ENCODE peak calls at places on chromosomes 3 and 15, in eight cellular contexts. T, K, B, L, F, I, O and M are unnamed samples.

GRCh38 chr3:52140792-52141191 is 13.4 kb downstream of the POC1A start:
- DNase-seq in T (no peak), K (no peak), B (no peak), L (no peak), F (no peak), I (no peak), O (no peak), M (no peak)

GRCh38 chr3:20668411-20668810 is 482.4 kb upstream of the SGO1 start:
- DNase-seq in T (no peak), K (peak; percentile 7), B (no peak), L (no peak), F (no peak), I (peak; percentile 79), O (no peak), M (no peak)

GRCh38 chr3:83039422-83039821 is 1278.0 kb upstream of the GBE1 start:
- DNase-seq in T (no peak), K (no peak), B (no peak), L (no peak), F (no peak), I (peak; percentile 2), O (no peak), M (no peak)

GRCh38 chr3:25043181-25043580 is 384.9 kb upstream of the RARB start:
- DNase-seq in T (no peak), K (no peak), B (no peak), L (no peak), F (no peak), I (no peak), O (no peak), M (no peak)

GRCh38 chr15:68668926-68669600 is 90.3 kb downstream of the CORO2B start:
- DNase-seq in T (no peak), K (no peak), B (peak; percentile 37), L (no peak), F (no peak), I (no peak), O (no peak), M (peak; percentile 64)

GRCh38 chr3:54830658-54831057 is 97.2 kb downstream of the LRTM1 start:
- DNase-seq in T (no peak), K (peak; percentile 34), B (no peak), L (peak; percentile 16), F (no peak), I (peak; percentile 82), O (no peak), M (no peak)

GRCh38 chr3:195079636-195080035 is 191.3 kb downstream of the XXYLT1 start:
- DNase-seq in T (no peak), K (no peak), B (no peak), L (no peak), F (no peak), I (no peak), O (no peak), M (no peak)

GRCh38 chr3:194200422-194201060 is 64.6 kb downstream of the HES1 start:
- DNase-seq in T (no peak), K (no peak), B (no peak), L (no peak), F (no peak), I (no peak), O (no peak), M (no peak)

GRCh38 chr3:140093742-140094141 is 158.8 kb downstream of the CLSTN2 start:
- DNase-seq in T (peak; percentile 71), K (no peak), B (peak; percentile 89), L (peak; percentile 4), F (no peak), I (no peak), O (no peak), M (no peak)

GRCh38 chr3:127417709-127418559 is 130.1 kb upstream of the PRR20G start:
- DNase-seq in T (peak; percentile 11), K (no peak), B (no peak), L (no peak), F (peak; percentile 91), I (no peak), O (no peak), M (peak; percentile 87)

GRCh38 chr3:129836381-129837056 is 57.0 kb downstream of the TMCC1 start:
- DNase-seq in T (no peak), K (no peak), B (no peak), L (no peak), F (no peak), I (peak; percentile 38), O (no peak), M (no peak)

GRCh38 chr3:49899815-49900214 is 3.9 kb downstream of the MST1R start:
- DNase-seq in T (no peak), K (peak; percentile 40), B (no peak), L (no peak), F (no peak), I (peak; percentile 89), O (no peak), M (no peak)

GRCh38 chr15:25671132-25671531 is 192.0 kb downstream of the ATP10A start:
- DNase-seq in T (no peak), K (no peak), B (peak; percentile 76), L (no peak), F (no peak), I (no peak), O (no peak), M (no peak)

GRCh38 chr3:18070231-18070630 is 327.8 kb upstream of the TBC1D5 start:
- DNase-seq in T (no peak), K (no peak), B (no peak), L (no peak), F (no peak), I (no peak), O (no peak), M (no peak)

GRCh38 chr3:44894485-44894884 is 20.1 kb downstream of the TGM4 start:
- DNase-seq in T (no peak), K (no peak), B (no peak), L (no peak), F (no peak), I (peak; percentile 51), O (no peak), M (no peak)

GRCh38 chr3:26807272-26807671 is 184.7 kb downstream of the LRRC3B start:
- DNase-seq in T (no peak), K (no peak), B (no peak), L (no peak), F (no peak), I (no peak), O (no peak), M (no peak)

GRCh38 chr3:109853077-109853732 is 515.9 kb upstream of the DPPA4 start:
- DNase-seq in T (no peak), K (no peak), B (no peak), L (no peak), F (no peak), I (no peak), O (no peak), M (no peak)

GRCh38 chr3:109851854-109852253 is 514.5 kb upstream of the DPPA4 start:
- DNase-seq in T (no peak), K (no peak), B (no peak), L (no peak), F (no peak), I (no peak), O (no peak), M (no peak)

GRCh38 chr3:109852283-109852682 is 514.9 kb upstream of the DPPA4 start:
- DNase-seq in T (no peak), K (no peak), B (no peak), L (no peak), F (no peak), I (no peak), O (no peak), M (no peak)
- TF ChIP-seq POLR2AphosphoS5 in T (no peak), K (no peak), B (no peak), L (no peak), F (no peak), I (no peak), O (no peak), M (no peak)

GRCh38 chr3:186798239-186798638 is 8.0 kb downstream of the RFC4 start:
- DNase-seq in T (no peak), K (no peak), B (no peak), L (no peak), F (no peak), I (no peak), O (no peak), M (no peak)

GRCh38 chr3:186802701-186803100 is 3.6 kb downstream of the RFC4 start:
- DNase-seq in T (no peak), K (no peak), B (no peak), L (no peak), F (no peak), I (no peak), O (no peak), M (no peak)

GRCh38 chr3:186800285-186800684 is 6.0 kb downstream of the RFC4 start:
- DNase-seq in T (no peak), K (no peak), B (no peak), L (no peak), F (no peak), I (no peak), O (no peak), M (no peak)
- H3K27ac ChIP-seq in T (no peak overlapping the region), K (no peak overlapping the region), B (no peak overlapping the region), L (no peak overlapping the region), F (no peak overlapping the region), I (no peak overlapping the region), O (no peak overlapping the region), M (no peak overlapping the region)

GRCh38 chr3:189848636-189849035 is 217.4 kb downstream of the TP63 start:
- DNase-seq in T (no peak), K (no peak), B (no peak), L (no peak), F (no peak), I (no peak), O (no peak), M (no peak)

GRCh38 chr3:189841474-189842205 is 210.5 kb downstream of the TP63 start:
- DNase-seq in T (no peak), K (no peak), B (no peak), L (no peak), F (no peak), I (peak; percentile 12), O (no peak), M (no peak)

GRCh38 chr3:189849262-189849661 is 218.1 kb downstream of the TP63 start:
- DNase-seq in T (no peak), K (no peak), B (no peak), L (no peak), F (no peak), I (no peak), O (no peak), M (no peak)

GRCh38 chr3:189842681-189843602 is 211.8 kb downstream of the TP63 start:
- DNase-seq in T (peak; percentile 32), K (no peak), B (no peak), L (no peak), F (no peak), I (no peak), O (no peak), M (no peak)

GRCh38 chr3:189845069-189845468 is 213.9 kb downstream of the TP63 start:
- DNase-seq in T (no peak), K (no peak), B (no peak), L (no peak), F (no peak), I (no peak), O (no peak), M (no peak)
- TF ChIP-seq POLR2AphosphoS5 in T (no peak), K (no peak), B (no peak), L (no peak), F (no peak), I (no peak), O (no peak), M (no peak)

GRCh38 chr15:86349565-86349964 is 269.9 kb downstream of the AGBL1 start:
- DNase-seq in T (no peak), K (no peak), B (no peak), L (no peak), F (no peak), I (no peak), O (no peak), M (no peak)

DNA sequence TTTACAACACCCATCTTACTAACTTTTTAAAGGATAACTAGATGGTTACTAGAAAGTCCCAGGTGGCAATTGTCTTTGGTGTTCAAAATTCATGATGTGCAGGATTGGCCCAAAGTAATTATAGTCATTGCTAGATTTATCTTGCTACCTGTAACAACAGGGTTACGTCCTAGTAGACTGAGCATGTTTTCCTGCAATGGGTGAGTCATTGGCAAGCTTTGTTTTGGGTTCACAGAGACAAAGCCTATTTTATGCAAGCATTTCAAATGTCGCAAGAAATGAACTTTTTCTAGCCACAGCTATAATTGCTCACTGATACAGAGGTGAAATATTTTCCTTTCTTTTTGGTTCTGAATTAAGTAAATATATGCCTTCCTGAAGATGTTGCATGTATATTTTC is 267.6 kb downstream of the AGBL1 start:
- DNase-seq in T (no peak), K (no peak), B (no peak), L (no peak), F (no peak), I (no peak), O (no peak), M (no peak)
- H3K27ac ChIP-seq in T (no peak overlapping the region), K (no peak overlapping the region), B (no peak overlapping the region), L (no peak overlapping the region), F (no peak overlapping the region), I (no peak overlapping the region), O (no peak overlapping the region), M (no peak overlapping the region)